ENCODE peak calls at places on chromosome 10, in eight cellular contexts. S is AG04450; G is effector memory CD4-positive, alpha-beta T cell; Y is AG10803; D is fibroblast of lung; Z is mesenchymal stem cell; L is tibial nerve; P is GM23248. K is an unnamed sample.

GRCh38 chr10:53090725-53091124 is 318.1 kb upstream of the MBL2 start:
- DNase-seq in S (no peak), G (no peak), Y (no peak), D (no peak), Z (no peak), L (no peak), P (no peak), K (no peak)

GRCh38 chr10:33126118-33126517 is 168.1 kb upstream of the ITGB1 start:
- DNase-seq in S (no peak), G (no peak), Y (peak), D (peak), Z (peak), L (no peak), P (no peak), K (no peak)

GRCh38 chr10:49486009-49486408 is 52.9 kb downstream of the ERCC6 start:
- DNase-seq in S (no peak), G (no peak), Y (no peak), D (no peak), Z (no peak), L (no peak), P (no peak), K (no peak)

GRCh38 chr10:26574783-26575182 is 122.7 kb upstream of the PDSS1 start:
- DNase-seq in S (no peak), G (no peak), Y (no peak), D (no peak), Z (no peak), L (no peak), P (no peak), K (no peak)

GRCh38 chr10:96125142-96125515 is 5.0 kb upstream of the ZNF518A start:
- DNase-seq in S (no peak), G (no peak), Y (no peak), D (no peak), Z (peak), L (no peak), P (no peak), K (no peak)

GRCh38 chr10:84205049-84205852 is 10.9 kb downstream of the CDHR1 start:
- DNase-seq in S (no peak), G (peak), Y (peak), D (peak), Z (peak), L (no peak), P (peak), K (no peak)

GRCh38 chr10:9302142-9302746 is 1247.8 kb downstream of the GATA3 start:
- DNase-seq in S (peak), G (no peak), Y (peak), D (peak), Z (peak), L (peak), P (peak), K (no peak)

GRCh38 chr10:49512121-49512809 is 26.7 kb downstream of the ERCC6 start:
- DNase-seq in S (no peak), G (no peak), Y (peak), D (peak), Z (peak), L (no peak), P (peak), K (peak)

GRCh38 chr10:70603439-70603778 is 868 bp upstream of the PRF1 start:
- DNase-seq in S (no peak), G (no peak), Y (no peak), D (no peak), Z (no peak), L (no peak), P (no peak), K (no peak)

GRCh38 chr10:63675171-63675570 is 154.0 kb downstream of the REEP3 start:
- DNase-seq in S (no peak), G (no peak), Y (peak), D (peak), Z (peak), L (no peak), P (peak), K (no peak)

GRCh38 chr10:17229016-17229716 is 1.1 kb downstream of the VIM start:
- DNase-seq in S (no peak), G (peak), Y (peak), D (peak), Z (peak), L (peak), P (peak), K (peak)

GRCh38 chr10:86335831-86336230 is 30.8 kb downstream of the GRID1 start:
- DNase-seq in S (no peak), G (no peak), Y (no peak), D (no peak), Z (no peak), L (no peak), P (no peak), K (no peak)

GRCh38 chr10:3043512-3044368 is 23.6 kb upstream of the PFKP start:
- DNase-seq in S (no peak), G (no peak), Y (peak), D (peak), Z (peak), L (peak), P (peak), K (peak)

GRCh38 chr10:109593686-109594085 is 329.6 kb downstream of the XPNPEP1 start:
- DNase-seq in S (no peak), G (no peak), Y (peak), D (peak), Z (peak), L (no peak), P (peak), K (no peak)

GRCh38 chr10:26821699-26822542 is 38.8 kb downstream of the ABI1 start:
- DNase-seq in S (no peak), G (no peak), Y (peak), D (peak), Z (no peak), L (no peak), P (no peak), K (no peak)

GRCh38 chr10:101986277-101986971 is 69.5 kb downstream of the ARMH3 start:
- DNase-seq in S (no peak), G (no peak), Y (no peak), D (peak), Z (no peak), L (no peak), P (no peak), K (no peak)

GRCh38 chr10:117386805-117387204 is 11.6 kb upstream of the PDZD8 start:
- DNase-seq in S (no peak), G (no peak), Y (no peak), D (no peak), Z (no peak), L (no peak), P (no peak), K (no peak)

GRCh38 chr10:78755877-78756455 is 312.8 kb upstream of the ZMIZ1 start:
- DNase-seq in S (no peak), G (no peak), Y (no peak), D (no peak), Z (no peak), L (no peak), P (peak), K (no peak)

GRCh38 chr10:75926763-75927162 is 495.3 kb downstream of the LRMDA start:
- DNase-seq in S (no peak), G (no peak), Y (no peak), D (no peak), Z (no peak), L (no peak), P (no peak), K (no peak)

GRCh38 chr10:35569111-35569707 is 35.9 kb upstream of the GJD4 start:
- DNase-seq in S (no peak), G (no peak), Y (no peak), D (no peak), Z (no peak), L (no peak), P (no peak), K (no peak)

GRCh38 chr10:86372119-86372784 is 5.7 kb upstream of the GRID1 start:
- DNase-seq in S (no peak), G (no peak), Y (no peak), D (no peak), Z (no peak), L (no peak), P (no peak), K (no peak)

GRCh38 chr10:115001506-115002381 is 63.7 kb downstream of the TRUB1 start:
- DNase-seq in S (no peak), G (no peak), Y (peak), D (peak), Z (peak), L (no peak), P (peak), K (peak)
- H3K4me3 ChIP-seq in S (peak), G (no peak), Y (peak), D (no peak), Z (peak), L (no peak), P (peak), K (peak)

GRCh38 chr10:129794056-129794455 is 170.0 kb downstream of the EBF3 start:
- DNase-seq in S (no peak), G (no peak), Y (no peak), D (no peak), Z (no peak), L (no peak), P (no peak), K (no peak)
- H3K4me3 ChIP-seq in S (no peak), G (no peak), Y (no peak), D (no peak), Z (no peak), L (no peak), P (no peak), K (no peak)

DNA sequence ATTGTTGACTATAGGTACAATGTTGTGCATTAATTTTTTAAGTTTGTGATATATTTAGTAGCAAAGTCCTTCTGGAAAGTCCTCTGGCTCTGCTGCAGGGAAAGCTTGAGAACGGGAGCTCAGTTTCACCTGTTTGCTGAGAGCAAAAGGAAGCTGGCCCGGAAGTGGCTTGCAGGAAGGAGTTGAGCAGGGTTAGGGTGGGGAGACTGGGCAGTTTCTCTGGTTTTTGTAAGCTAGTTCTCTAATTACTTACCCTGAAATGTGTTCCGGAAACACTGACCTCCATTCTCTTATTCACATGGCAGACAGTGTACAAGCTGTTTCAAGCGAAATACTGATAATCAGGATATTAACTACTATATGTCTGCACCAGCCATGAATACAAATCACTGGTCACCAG is 22.3 kb downstream of the MAP3K8 start:
- DNase-seq in S (no peak), G (no peak), Y (no peak), D (no peak), Z (no peak), L (no peak), P (no peak), K (peak)
- H3K4me3 ChIP-seq in S (no peak), G (peak), Y (no peak), D (no peak), Z (no peak), L (no peak), P (no peak), K (no peak)

GRCh38 chr10:73650537-73651331 is 5.1 kb downstream of the SYNPO2L start:
- DNase-seq in S (peak), G (no peak), Y (peak), D (peak), Z (peak), L (no peak), P (peak), K (no peak)
- H3K4me3 ChIP-seq in S (no peak), G (no peak), Y (no peak), D (no peak), Z (no peak), L (no peak), P (no peak), K (no peak)

DNA sequence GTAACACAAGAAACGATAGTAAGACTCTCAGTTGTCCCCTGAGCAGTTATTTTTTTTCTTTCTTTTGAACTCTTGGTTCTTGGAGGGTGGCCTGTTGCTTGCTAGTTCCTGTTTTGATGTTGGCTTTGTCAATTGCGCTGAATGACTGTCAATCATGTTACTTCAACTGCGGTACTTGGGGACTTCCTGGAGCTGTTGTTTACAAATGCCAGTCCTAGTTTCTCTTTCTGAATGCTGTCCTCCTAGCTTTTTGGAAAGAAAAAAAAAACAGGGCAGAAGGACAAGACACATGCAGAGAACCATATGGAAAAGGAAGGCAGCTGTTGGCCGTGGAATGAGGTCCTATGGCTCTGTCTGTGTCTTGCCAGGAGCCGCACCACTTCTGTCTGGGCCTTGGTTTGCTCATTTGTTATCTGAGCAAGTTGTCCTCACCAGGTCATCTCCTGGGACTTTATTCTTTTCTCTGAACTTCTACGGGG is 7.0 kb upstream of the PDCD4 start:
- DNase-seq in S (no peak), G (peak), Y (no peak), D (no peak), Z (peak), L (no peak), P (peak), K (no peak)
- H3K4me3 ChIP-seq in S (no peak), G (peak), Y (no peak), D (no peak), Z (peak), L (no peak), P (peak), K (no peak)

K was measured in upper lobe of left lung.